ENCODE peak calls at places on chromosome 10, in six cellular contexts. One of them, this sample, is unnamed.

GRCh38 chr10:88131561-88132139 is 268.2 kb downstream of the PTEN start:
- DNase-seq in A673: no peak
- DNase-seq in heart right ventricle: peak
- DNase-seq in CD8-positive, alpha-beta T cell: no peak
- DNase-seq in colonic mucosa: no peak
- DNase-seq in gastrocnemius medialis: peak
- DNase-seq in this sample: no peak

GRCh38 chr10:86139066-86139657 is 227.4 kb downstream of the GRID1 start:
- DNase-seq in A673: peak
- DNase-seq in heart right ventricle: no peak
- DNase-seq in CD8-positive, alpha-beta T cell: no peak
- DNase-seq in colonic mucosa: no peak
- DNase-seq in gastrocnemius medialis: no peak
- DNase-seq in this sample: no peak

GRCh38 chr10:61153766-61154165 is 209.8 kb upstream of the RHOBTB1 start:
- DNase-seq in A673: peak
- DNase-seq in heart right ventricle: no peak
- DNase-seq in CD8-positive, alpha-beta T cell: no peak
- DNase-seq in colonic mucosa: no peak
- DNase-seq in gastrocnemius medialis: no peak
- DNase-seq in this sample: peak

GRCh38 chr10:58965855-58966254 is 210.6 kb upstream of the PHYHIPL start:
- DNase-seq in A673: no peak
- DNase-seq in heart right ventricle: no peak
- DNase-seq in CD8-positive, alpha-beta T cell: no peak
- DNase-seq in colonic mucosa: no peak
- DNase-seq in gastrocnemius medialis: no peak
- DNase-seq in this sample: no peak

GRCh38 chr10:129417882-129418281 is 49.2 kb upstream of the MGMT start:
- DNase-seq in A673: peak
- DNase-seq in heart right ventricle: peak
- DNase-seq in CD8-positive, alpha-beta T cell: no peak
- DNase-seq in colonic mucosa: peak
- DNase-seq in gastrocnemius medialis: no peak
- DNase-seq in this sample: no peak

GRCh38 chr10:26743091-26743490 is 45.6 kb downstream of the PDSS1 start:
- DNase-seq in A673: no peak
- DNase-seq in heart right ventricle: no peak
- DNase-seq in CD8-positive, alpha-beta T cell: no peak
- DNase-seq in colonic mucosa: no peak
- DNase-seq in gastrocnemius medialis: no peak
- DNase-seq in this sample: no peak

GRCh38 chr10:111482074-111482350 is 405.2 kb downstream of the ADRA2A start:
- DNase-seq in A673: no peak
- DNase-seq in heart right ventricle: no peak
- DNase-seq in CD8-positive, alpha-beta T cell: no peak
- DNase-seq in colonic mucosa: no peak
- DNase-seq in gastrocnemius medialis: no peak
- DNase-seq in this sample: no peak

GRCh38 chr10:119415536-119416527 is 126.7 kb downstream of the RGS10 start:
- DNase-seq in A673: no peak
- DNase-seq in heart right ventricle: peak
- DNase-seq in CD8-positive, alpha-beta T cell: no peak
- DNase-seq in colonic mucosa: no peak
- DNase-seq in gastrocnemius medialis: no peak
- DNase-seq in this sample: no peak

GRCh38 chr10:113169853-113170455 is 219.9 kb downstream of the TCF7L2 start:
- DNase-seq in A673: no peak
- DNase-seq in heart right ventricle: no peak
- DNase-seq in CD8-positive, alpha-beta T cell: no peak
- DNase-seq in colonic mucosa: no peak
- DNase-seq in gastrocnemius medialis: no peak
- DNase-seq in this sample: no peak

GRCh38 chr10:60942604-60943269 is 1.2 kb downstream of the RHOBTB1 start:
- DNase-seq in A673: no peak
- DNase-seq in heart right ventricle: peak
- DNase-seq in CD8-positive, alpha-beta T cell: no peak
- DNase-seq in colonic mucosa: peak
- DNase-seq in gastrocnemius medialis: peak
- DNase-seq in this sample: peak

GRCh38 chr10:22321156-22321711 is 335 bp downstream of the BMI1 start:
- DNase-seq in A673: peak
- DNase-seq in heart right ventricle: no peak
- DNase-seq in CD8-positive, alpha-beta T cell: peak
- DNase-seq in colonic mucosa: no peak
- DNase-seq in gastrocnemius medialis: no peak
- DNase-seq in this sample: peak

GRCh38 chr10:99870051-99870730 is 87.8 kb downstream of the ABCC2 start:
- DNase-seq in A673: peak
- DNase-seq in heart right ventricle: no peak
- DNase-seq in CD8-positive, alpha-beta T cell: no peak
- DNase-seq in colonic mucosa: no peak
- DNase-seq in gastrocnemius medialis: no peak
- DNase-seq in this sample: no peak

GRCh38 chr10:78199019-78199418 is 165.4 kb downstream of the RPS24 start:
- DNase-seq in A673: peak
- DNase-seq in heart right ventricle: no peak
- DNase-seq in CD8-positive, alpha-beta T cell: no peak
- DNase-seq in colonic mucosa: no peak
- DNase-seq in gastrocnemius medialis: no peak
- DNase-seq in this sample: no peak

GRCh38 chr10:77274046-77274795 is 363.4 kb downstream of the KCNMA1 start:
- DNase-seq in A673: no peak
- DNase-seq in heart right ventricle: no peak
- DNase-seq in CD8-positive, alpha-beta T cell: no peak
- DNase-seq in colonic mucosa: no peak
- DNase-seq in gastrocnemius medialis: no peak
- DNase-seq in this sample: peak

DNA sequence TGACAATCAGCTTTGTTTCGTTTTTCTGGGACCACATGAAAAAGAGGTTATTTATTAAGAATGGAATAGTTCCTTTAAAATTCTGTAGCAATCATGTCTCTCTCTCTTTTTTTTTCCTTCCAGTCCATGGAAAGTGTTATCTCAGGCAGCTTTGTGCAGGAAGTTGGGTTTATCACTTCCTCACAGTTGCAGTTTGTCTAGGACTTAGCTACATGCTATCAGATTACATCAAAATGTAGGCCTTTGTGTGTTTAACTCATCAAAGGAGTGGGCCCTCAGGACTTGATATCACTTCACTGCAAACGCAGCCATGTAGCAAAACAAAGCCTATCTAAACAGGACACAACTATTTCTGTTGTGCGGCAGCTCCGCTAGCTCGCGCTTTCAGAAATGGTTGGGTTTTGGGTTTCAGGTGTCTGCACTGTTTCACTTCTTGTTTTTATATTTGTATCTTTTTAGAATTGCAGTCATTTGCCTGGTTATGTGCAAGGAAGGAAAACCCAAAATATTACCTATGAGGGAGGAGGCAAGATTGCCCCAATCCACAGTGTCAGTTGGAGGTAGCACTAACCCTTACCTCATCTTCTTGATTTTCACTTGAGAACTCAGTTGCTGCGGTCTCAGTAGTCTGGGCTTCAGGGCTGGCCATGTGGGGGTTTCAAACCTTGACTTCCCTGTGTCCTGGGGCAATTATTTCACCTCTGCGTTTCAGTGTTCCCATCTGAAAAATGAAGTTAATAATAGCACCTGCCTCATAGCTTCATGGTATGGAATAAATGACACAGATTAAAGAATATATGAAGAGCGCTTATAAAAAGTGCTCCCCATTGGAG is 66.7 kb downstream of the HHEX start:
- DNase-seq in A673: peak
- DNase-seq in heart right ventricle: peak
- DNase-seq in CD8-positive, alpha-beta T cell: no peak
- DNase-seq in colonic mucosa: no peak
- DNase-seq in gastrocnemius medialis: no peak
- DNase-seq in this sample: peak
- H3K4me3 ChIP-seq in A673: no peak
- H3K4me3 ChIP-seq in heart right ventricle: no peak
- H3K4me3 ChIP-seq in CD8-positive, alpha-beta T cell: no peak
- H3K4me3 ChIP-seq in colonic mucosa: no peak
- H3K4me3 ChIP-seq in gastrocnemius medialis: no peak
- H3K4me3 ChIP-seq in this sample: no peak

DNA sequence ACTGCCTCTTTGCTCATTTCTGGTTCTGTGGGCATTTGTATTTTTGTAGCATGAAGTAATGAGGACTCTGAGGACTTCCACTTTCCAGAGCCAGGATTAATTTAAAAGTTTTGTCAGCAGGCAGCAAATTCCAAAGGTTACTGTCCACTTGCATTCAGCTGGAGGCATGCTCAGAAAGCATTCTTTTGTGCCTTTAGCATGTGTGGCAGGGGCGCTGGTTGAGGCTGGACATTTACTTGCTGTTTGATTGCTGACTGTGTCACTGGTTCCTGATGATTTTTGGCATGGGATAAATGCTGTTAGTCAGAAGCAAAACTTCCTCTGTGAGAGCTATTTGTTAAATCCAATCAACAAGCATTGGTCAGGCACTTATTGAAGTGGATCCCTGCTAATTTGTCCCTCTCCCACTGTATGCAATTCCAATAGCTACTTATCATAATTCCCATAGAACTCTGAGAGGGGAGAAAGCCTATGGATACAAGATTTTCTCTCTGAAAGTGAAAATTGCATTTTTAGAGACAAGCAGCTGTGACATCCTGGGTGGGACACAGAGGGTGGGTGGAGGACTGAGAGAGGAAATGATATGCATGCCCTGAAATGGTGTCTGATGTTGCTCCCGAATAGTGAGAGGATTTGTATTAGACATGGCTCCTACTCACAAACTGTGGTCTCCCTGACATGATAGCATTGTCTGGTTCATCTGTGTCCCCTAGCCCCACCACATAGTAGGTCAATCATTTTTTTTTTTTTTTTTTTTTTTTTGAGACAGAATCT is 161.2 kb upstream of the WDR11 start:
- DNase-seq in A673: no peak
- DNase-seq in heart right ventricle: no peak
- DNase-seq in CD8-positive, alpha-beta T cell: no peak
- DNase-seq in colonic mucosa: no peak
- DNase-seq in gastrocnemius medialis: no peak
- DNase-seq in this sample: no peak
- TF ChIP-seq CTCF in A673: no peak
- TF ChIP-seq CTCF in heart right ventricle: no peak
- TF ChIP-seq CTCF in CD8-positive, alpha-beta T cell: no peak
- TF ChIP-seq CTCF in colonic mucosa: no peak
- TF ChIP-seq CTCF in gastrocnemius medialis: no peak
- TF ChIP-seq CTCF in this sample: no peak

GRCh38 chr10:124742418-124743187 is 1.6 kb downstream of the FAM53B start:
- DNase-seq in A673: peak
- DNase-seq in heart right ventricle: no peak
- DNase-seq in CD8-positive, alpha-beta T cell: peak
- DNase-seq in colonic mucosa: peak
- DNase-seq in gastrocnemius medialis: peak
- DNase-seq in this sample: peak

GRCh38 chr10:124743188-124744046 is 761 bp downstream of the FAM53B start:
- DNase-seq in A673: peak
- DNase-seq in heart right ventricle: no peak
- DNase-seq in CD8-positive, alpha-beta T cell: peak
- DNase-seq in colonic mucosa: peak
- DNase-seq in gastrocnemius medialis: no peak
- DNase-seq in this sample: peak

GRCh38 chr10:124740374-124741280 is 3.6 kb downstream of the FAM53B start:
- DNase-seq in A673: no peak
- DNase-seq in heart right ventricle: no peak
- DNase-seq in CD8-positive, alpha-beta T cell: peak
- DNase-seq in colonic mucosa: peak
- DNase-seq in gastrocnemius medialis: peak
- DNase-seq in this sample: peak

GRCh38 chr10:124741281-124741921 is 2.8 kb downstream of the FAM53B start:
- DNase-seq in A673: peak
- DNase-seq in heart right ventricle: peak
- DNase-seq in CD8-positive, alpha-beta T cell: peak
- DNase-seq in colonic mucosa: peak
- DNase-seq in gastrocnemius medialis: peak
- DNase-seq in this sample: peak

GRCh38 chr10:124741922-124742417 is 2.2 kb downstream of the FAM53B start:
- DNase-seq in A673: no peak
- DNase-seq in heart right ventricle: no peak
- DNase-seq in CD8-positive, alpha-beta T cell: peak
- DNase-seq in colonic mucosa: no peak
- DNase-seq in gastrocnemius medialis: no peak
- DNase-seq in this sample: no peak
- H3K4me3 ChIP-seq in A673: peak
- H3K4me3 ChIP-seq in heart right ventricle: peak
- H3K4me3 ChIP-seq in CD8-positive, alpha-beta T cell: peak
- H3K4me3 ChIP-seq in colonic mucosa: peak
- H3K4me3 ChIP-seq in gastrocnemius medialis: peak
- H3K4me3 ChIP-seq in this sample: peak

GRCh38 chr10:63257784-63258183 is 124.7 kb downstream of the NRBF2 start:
- DNase-seq in A673: no peak
- DNase-seq in heart right ventricle: no peak
- DNase-seq in CD8-positive, alpha-beta T cell: no peak
- DNase-seq in colonic mucosa: no peak
- DNase-seq in gastrocnemius medialis: no peak
- DNase-seq in this sample: no peak
- TF ChIP-seq CTCF in A673: no peak
- TF ChIP-seq CTCF in heart right ventricle: no peak
- TF ChIP-seq CTCF in CD8-positive, alpha-beta T cell: no peak
- TF ChIP-seq CTCF in colonic mucosa: no peak
- TF ChIP-seq CTCF in gastrocnemius medialis: no peak
- TF ChIP-seq CTCF in this sample: no peak

DNA sequence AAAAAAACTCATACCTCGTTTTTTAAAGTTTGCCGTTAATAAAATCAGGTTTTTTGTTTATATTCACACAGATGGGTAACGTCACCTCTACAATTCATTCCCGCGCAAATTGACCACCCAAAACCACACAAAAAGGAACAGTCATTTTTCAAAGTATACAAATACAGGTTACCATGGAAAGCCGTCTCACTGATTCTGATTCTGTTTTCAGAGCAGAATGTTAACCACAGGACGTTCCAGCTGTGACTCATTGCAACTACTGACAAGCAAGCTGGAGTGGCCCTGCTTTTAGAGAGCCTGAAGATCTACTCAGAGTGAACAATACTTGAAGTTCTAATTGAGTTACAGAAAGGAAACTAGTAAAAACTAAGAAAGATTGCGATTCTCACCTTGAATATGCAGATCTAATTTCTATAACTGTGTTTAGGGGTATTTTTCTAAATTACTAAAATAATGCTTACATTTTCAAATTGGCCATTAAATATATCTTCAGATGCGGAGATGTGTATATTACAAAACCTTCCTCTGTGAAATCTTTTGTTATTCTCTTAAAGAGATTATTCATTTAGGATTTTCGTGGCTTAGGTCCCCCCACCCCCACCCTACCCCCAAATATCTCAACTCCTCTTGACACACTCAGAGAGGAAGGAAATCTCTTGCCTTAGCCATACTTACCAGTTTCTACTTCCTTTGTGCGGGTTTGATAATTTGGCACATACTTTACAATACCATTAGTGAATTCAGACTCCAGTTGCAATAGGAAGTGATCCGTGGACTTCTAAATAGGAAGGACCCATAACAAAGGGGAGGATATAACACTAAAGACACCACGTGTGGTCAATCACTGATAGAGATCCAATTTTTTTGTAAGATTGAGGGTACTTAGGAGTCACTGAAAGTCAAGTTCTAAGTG is 106.0 kb downstream of the CUBN start:
- DNase-seq in A673: peak
- DNase-seq in heart right ventricle: peak
- DNase-seq in CD8-positive, alpha-beta T cell: peak
- DNase-seq in colonic mucosa: peak
- DNase-seq in gastrocnemius medialis: no peak
- DNase-seq in this sample: peak
- H3K4me3 ChIP-seq in A673: peak
- H3K4me3 ChIP-seq in heart right ventricle: no peak
- H3K4me3 ChIP-seq in CD8-positive, alpha-beta T cell: peak
- H3K4me3 ChIP-seq in colonic mucosa: no peak
- H3K4me3 ChIP-seq in gastrocnemius medialis: no peak
- H3K4me3 ChIP-seq in this sample: no peak

GRCh38 chr10:20369863-20370736 is 527.0 kb downstream of the NEBL start:
- DNase-seq in A673: peak
- DNase-seq in heart right ventricle: peak
- DNase-seq in CD8-positive, alpha-beta T cell: no peak
- DNase-seq in colonic mucosa: peak
- DNase-seq in gastrocnemius medialis: no peak
- DNase-seq in this sample: no peak
- TF ChIP-seq CTCF in A673: no peak
- TF ChIP-seq CTCF in heart right ventricle: no peak
- TF ChIP-seq CTCF in CD8-positive, alpha-beta T cell: no peak
- TF ChIP-seq CTCF in colonic mucosa: no peak
- TF ChIP-seq CTCF in gastrocnemius medialis: no peak
- TF ChIP-seq CTCF in this sample: no peak

This sample was measured in cardiac fibroblast.